ENCODE peak calls at places on chromosome 17, in six cellular contexts. E is HCT116, X is K562, Y is SK-N-SH, M is GM12878, K is H1. S is an unnamed sample.

GRCh38 chr17:82237746-82238561 is 9.1 kb downstream of the SLC16A3 start:
- DNase-seq in E (no peak), X (no peak), K (no peak), Y (no peak), M (no peak), S (no peak)

GRCh38 chr17:1907818-1908698 is 78.3 kb downstream of the RPA1 start:
- DNase-seq in Y (no peak), E (no peak), X (no peak), K (no peak), M (no peak), S (no peak)

GRCh38 chr17:48633266-48633816 is 7.2 kb upstream of the HOXB9 start:
- DNase-seq in E (no peak), Y (no peak), K (no peak), M (no peak), X (no peak), S (no peak)

GRCh38 chr17:78507526-78507925 is 69.7 kb downstream of the DNAH17 start:
- DNase-seq in X (no peak), K (no peak), M (no peak), Y (no peak), E (no peak), S (no peak)

GRCh38 chr17:1059131-1059795 is 62.3 kb downstream of the TIMM22 start:
- DNase-seq in E (no peak), M (no peak), X (no peak), K (no peak), Y (no peak), S (no peak)

GRCh38 chr17:64297467-64298088 is 34.5 kb upstream of the TEX2 start:
- DNase-seq in Y (no peak), M (no peak), K (no peak), E (no peak), X (no peak), S (no peak)

GRCh38 chr17:77425791-77426641 is 285.2 kb downstream of the SEC14L1 start:
- DNase-seq in X (peak; percentile 86), K (no peak), M (no peak), E (no peak), Y (peak; percentile 54), S (no peak)

GRCh38 chr17:43851744-43852143 is 4.8 kb downstream of the CD300LG start:
- DNase-seq in E (no peak), M (no peak), X (no peak), Y (no peak), K (no peak), S (no peak)

GRCh38 chr17:79793924-79794304 is 3.0 kb downstream of the CBX8 start:
- DNase-seq in K (no peak), X (peak; percentile 74), E (peak; percentile 26), Y (peak; percentile 94), M (no peak), S (no peak)

GRCh38 chr17:72812823-72813222 is 279.7 kb downstream of the SLC39A11 start:
- DNase-seq in Y (no peak), K (no peak), M (no peak), E (peak; percentile 51), X (no peak), S (no peak)
- TF ChIP-seq JUND in Y (no peak), K (no peak), M (no peak), E (peak; percentile 54), X (no peak), S (no peak)

GRCh38 chr17:28538296-28538895 is 14.0 kb downstream of the UNC119 start:
- DNase-seq in Y (no peak), K (no peak), M (no peak), X (no peak), E (no peak), S (no peak)

GRCh38 chr17:28536532-28537218 is 15.7 kb downstream of the UNC119 start:
- DNase-seq in Y (no peak), E (no peak), M (no peak), X (no peak), K (no peak), S (no peak)

GRCh38 chr17:28541439-28541838 is 11.0 kb downstream of the UNC119 start:
- DNase-seq in K (no peak), E (no peak), Y (no peak), X (no peak), M (no peak), S (peak; percentile 77)

GRCh38 chr17:28537219-28537610 is 15.2 kb downstream of the UNC119 start:
- DNase-seq in Y (no peak), K (no peak), X (no peak), M (no peak), E (no peak), S (no peak)

GRCh38 chr17:28540231-28540630 is 12.2 kb downstream of the UNC119 start:
- DNase-seq in E (no peak), K (no peak), X (no peak), Y (peak; percentile 21), M (no peak), S (peak; percentile 60)
- TF ChIP-seq JUND in E (no peak), K (no peak), X (no peak), Y (no peak), M (no peak), S (no peak)

DNA sequence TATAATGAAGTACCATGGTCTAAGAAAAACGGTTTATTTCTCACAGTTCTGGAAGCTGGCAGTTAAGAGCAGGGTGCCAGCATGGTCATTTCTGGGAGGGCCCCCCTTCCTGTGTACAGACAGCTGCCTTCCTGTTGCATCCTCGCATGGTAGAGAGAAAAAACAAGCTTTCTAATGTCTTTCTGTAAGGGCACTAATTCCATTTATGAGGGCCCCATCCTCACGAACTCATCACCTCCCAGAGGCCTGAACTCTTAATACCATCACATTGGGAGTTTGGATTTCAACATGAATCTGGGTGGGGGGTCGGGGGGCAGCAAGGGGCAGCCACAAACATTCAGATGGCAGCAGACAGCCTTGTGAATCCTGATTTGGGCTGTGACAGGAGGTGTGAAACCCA is 149.7 kb downstream of the CCDC182 start:
- DNase-seq in K (no peak), Y (no peak), E (no peak), M (no peak), X (no peak), S (no peak)
- TF ChIP-seq JUND in K (no peak), Y (no peak), E (no peak), M (no peak), X (no peak), S (no peak)

GRCh38 chr17:56085576-56086267 is 67.6 kb upstream of the ANKFN1 start:
- DNase-seq in Y (no peak), M (no peak), E (no peak), X (no peak), K (no peak), S (no peak)
- TF ChIP-seq JUND in Y (no peak), M (no peak), E (no peak), X (no peak), K (no peak), S (no peak)

GRCh38 chr17:17484451-17484899 is 7.7 kb downstream of the MED9 start:
- DNase-seq in X (no peak), E (no peak), M (no peak), Y (no peak), K (no peak), S (no peak)
- TF ChIP-seq JUND in X (no peak), E (no peak), M (no peak), Y (no peak), K (no peak), S (no peak)

GRCh38 chr17:31583795-31584340 is 192.4 kb downstream of the RAB11FIP4 start:
- DNase-seq in M (no peak), K (no peak), Y (no peak), X (no peak), E (no peak), S (no peak)

GRCh38 chr17:31581491-31581890 is 190.0 kb downstream of the RAB11FIP4 start:
- DNase-seq in X (no peak), K (no peak), M (no peak), Y (no peak), E (no peak), S (no peak)

GRCh38 chr17:31580331-31581021 is 189.0 kb downstream of the RAB11FIP4 start:
- DNase-seq in M (no peak), E (no peak), Y (no peak), X (no peak), K (no peak), S (no peak)

GRCh38 chr17:31581022-31581483 is 189.6 kb downstream of the RAB11FIP4 start:
- DNase-seq in Y (peak; percentile 84), K (no peak), M (no peak), E (no peak), X (no peak), S (peak; percentile 94)

GRCh38 chr17:31582151-31582907 is 190.9 kb downstream of the RAB11FIP4 start:
- DNase-seq in E (no peak), X (no peak), Y (no peak), K (no peak), M (peak; percentile 32), S (no peak)
- TF ChIP-seq JUND in E (no peak), X (no peak), Y (no peak), K (no peak), M (no peak), S (no peak)

GRCh38 chr17:50431219-50431618 is 5.2 kb downstream of the ACSF2 start:
- DNase-seq in M (no peak), Y (no peak), K (no peak), X (no peak), E (no peak), S (peak; percentile 78)
- TF ChIP-seq JUND in M (no peak), Y (no peak), K (no peak), X (no peak), E (no peak), S (no peak)

S was measured in T47D.